ENCODE peak calls at places on chromosomes 13 and 19, in four cellular contexts. S, X, W and F are unnamed samples.

GRCh38 chr13:85520445-85520844 is 278.8 kb downstream of the SLITRK6 start:
- ATAC-seq in S (peak; percentile 26), X (no peak), W (peak; percentile 58), F (peak; percentile 41)

GRCh38 chr13:37886879-37887278 is 17.3 kb upstream of the TRPC4 start:
- ATAC-seq in S (no peak), X (no peak), W (no peak), F (no peak)

GRCh38 chr13:48804836-48805601 is 151.3 kb downstream of the CYSLTR2 start:
- ATAC-seq in S (peak; percentile 16), X (peak; percentile 77), W (no peak), F (no peak)

GRCh38 chr19:2618611-2619010 is 83.9 kb downstream of the GNG7 start:
- ATAC-seq in S (peak; percentile 54), X (no peak), W (peak; percentile 77), F (peak; percentile 40)

GRCh38 chr19:13621413-13621812 is 115.1 kb upstream of the CACNA1A start:
- ATAC-seq in S (no peak), X (peak; percentile 95), W (no peak), F (peak; percentile 97)

GRCh38 chr13:74280795-74281490 is 146.7 kb upstream of the KLF12 start:
- ATAC-seq in S (no peak), X (peak; percentile 44), W (no peak), F (no peak)

GRCh38 chr19:43726736-43727592 is 11.1 kb downstream of the IRGC start:
- ATAC-seq in S (no peak), X (no peak), W (peak; percentile 25), F (peak; percentile 25)

GRCh38 chr19:51097166-51097736 is 11.0 kb downstream of the CTU1 start:
- ATAC-seq in S (peak; percentile 79), X (peak; percentile 72), W (peak; percentile 77), F (peak; percentile 64)

GRCh38 chr13:20053016-20053415 is 94.5 kb downstream of the ZMYM2 start:
- ATAC-seq in S (no peak), X (no peak), W (no peak), F (no peak)

GRCh38 chr19:18558202-18558555 is 509 bp downstream of the KXD1 start:
- ATAC-seq in S (peak; percentile 4), X (no peak), W (no peak), F (peak; percentile 6)

GRCh38 chr13:44834404-44834803 is 154.9 kb downstream of the NUFIP1 start:
- ATAC-seq in S (no peak), X (no peak), W (no peak), F (no peak)

GRCh38 chr19:45234089-45234869 is 10.9 kb downstream of the EXOC3L2 start:
- ATAC-seq in S (no peak), X (no peak), W (no peak), F (no peak)

GRCh38 chr13:98044301-98044700 is 90.8 kb downstream of the IPO5 start:
- ATAC-seq in S (no peak), X (no peak), W (no peak), F (peak; percentile 32)

GRCh38 chr19:19563348-19563848 is 25.3 kb downstream of the CILP2 start:
- ATAC-seq in S (peak; percentile 11), X (no peak), W (no peak), F (peak; percentile 11)